ENCODE peak calls at places on chromosome 11, in nine cellular contexts. One of them, this sample, is unnamed.

GRCh38 chr11:120172054-120172881 is 34.4 kb upstream of the TRIM29 start:
- DNase-seq in T-helper 2 cell: peak
- DNase-seq in omental fat pad: peak
- DNase-seq in pancreas: peak
- DNase-seq in AG04450: no peak
- DNase-seq in NCI-H1092: peak
- DNase-seq in renal cortical epithelial cell: peak
- DNase-seq in psoas muscle: peak
- DNase-seq in GM20000: peak
- DNase-seq in this sample: peak

GRCh38 chr11:35623708-35624168 is 5.5 kb downstream of the FJX1 start:
- DNase-seq in T-helper 2 cell: no peak
- DNase-seq in psoas muscle: no peak
- DNase-seq in renal cortical epithelial cell: peak
- DNase-seq in omental fat pad: no peak
- DNase-seq in AG04450: peak
- DNase-seq in GM20000: no peak
- DNase-seq in pancreas: no peak
- DNase-seq in NCI-H1092: no peak
- DNase-seq in this sample: peak

GRCh38 chr11:1930448-1930802 is 10.9 kb downstream of the TNNT3 start:
- DNase-seq in pancreas: no peak
- DNase-seq in omental fat pad: no peak
- DNase-seq in psoas muscle: no peak
- DNase-seq in NCI-H1092: no peak
- DNase-seq in AG04450: no peak
- DNase-seq in GM20000: peak
- DNase-seq in T-helper 2 cell: no peak
- DNase-seq in renal cortical epithelial cell: no peak
- DNase-seq in this sample: no peak

GRCh38 chr11:46050065-46050464 is 71.2 kb downstream of the PHF21A start:
- DNase-seq in omental fat pad: no peak
- DNase-seq in renal cortical epithelial cell: peak
- DNase-seq in NCI-H1092: no peak
- DNase-seq in pancreas: no peak
- DNase-seq in GM20000: no peak
- DNase-seq in AG04450: peak
- DNase-seq in T-helper 2 cell: no peak
- DNase-seq in psoas muscle: peak
- DNase-seq in this sample: peak

GRCh38 chr11:12815150-12815523 is 140.9 kb downstream of the TEAD1 start:
- DNase-seq in GM20000: no peak
- DNase-seq in NCI-H1092: no peak
- DNase-seq in pancreas: no peak
- DNase-seq in T-helper 2 cell: no peak
- DNase-seq in psoas muscle: no peak
- DNase-seq in renal cortical epithelial cell: no peak
- DNase-seq in omental fat pad: no peak
- DNase-seq in AG04450: no peak
- DNase-seq in this sample: no peak

GRCh38 chr11:76805206-76805913 is 22.2 kb downstream of the TSKU start:
- DNase-seq in GM20000: no peak
- DNase-seq in renal cortical epithelial cell: no peak
- DNase-seq in AG04450: no peak
- DNase-seq in psoas muscle: no peak
- DNase-seq in NCI-H1092: no peak
- DNase-seq in T-helper 2 cell: no peak
- DNase-seq in pancreas: no peak
- DNase-seq in omental fat pad: no peak
- DNase-seq in this sample: no peak

GRCh38 chr11:64226507-64227051 is 505 bp downstream of the NUDT22 start:
- DNase-seq in GM20000: peak
- DNase-seq in renal cortical epithelial cell: no peak
- DNase-seq in omental fat pad: no peak
- DNase-seq in NCI-H1092: peak
- DNase-seq in T-helper 2 cell: peak
- DNase-seq in pancreas: peak
- DNase-seq in AG04450: no peak
- DNase-seq in psoas muscle: peak
- DNase-seq in this sample: no peak

GRCh38 chr11:73201888-73202810 is 15.9 kb upstream of the P2RY2 start:
- DNase-seq in GM20000: no peak
- DNase-seq in AG04450: no peak
- DNase-seq in renal cortical epithelial cell: no peak
- DNase-seq in psoas muscle: no peak
- DNase-seq in T-helper 2 cell: no peak
- DNase-seq in omental fat pad: no peak
- DNase-seq in pancreas: no peak
- DNase-seq in NCI-H1092: no peak
- DNase-seq in this sample: no peak

GRCh38 chr11:122709042-122709760 is 53.7 kb downstream of the UBASH3B start:
- DNase-seq in omental fat pad: no peak
- DNase-seq in AG04450: no peak
- DNase-seq in pancreas: no peak
- DNase-seq in renal cortical epithelial cell: peak
- DNase-seq in NCI-H1092: no peak
- DNase-seq in psoas muscle: no peak
- DNase-seq in T-helper 2 cell: no peak
- DNase-seq in GM20000: no peak
- DNase-seq in this sample: peak

GRCh38 chr11:67504023-67504949 is 877 bp downstream of the PITPNM1 start:
- DNase-seq in AG04450: no peak
- DNase-seq in renal cortical epithelial cell: no peak
- DNase-seq in GM20000: peak
- DNase-seq in omental fat pad: no peak
- DNase-seq in T-helper 2 cell: peak
- DNase-seq in pancreas: peak
- DNase-seq in NCI-H1092: no peak
- DNase-seq in psoas muscle: no peak
- DNase-seq in this sample: no peak

GRCh38 chr11:67032830-67033555 is 10.1 kb downstream of the SYT12 start:
- DNase-seq in AG04450: peak
- DNase-seq in T-helper 2 cell: no peak
- DNase-seq in GM20000: no peak
- DNase-seq in omental fat pad: peak
- DNase-seq in renal cortical epithelial cell: peak
- DNase-seq in pancreas: no peak
- DNase-seq in NCI-H1092: no peak
- DNase-seq in psoas muscle: peak
- DNase-seq in this sample: peak

GRCh38 chr11:77778549-77778948 is 42.0 kb downstream of the RSF1 start:
- DNase-seq in pancreas: no peak
- DNase-seq in GM20000: no peak
- DNase-seq in AG04450: no peak
- DNase-seq in renal cortical epithelial cell: no peak
- DNase-seq in T-helper 2 cell: no peak
- DNase-seq in psoas muscle: no peak
- DNase-seq in NCI-H1092: no peak
- DNase-seq in omental fat pad: no peak
- DNase-seq in this sample: no peak

GRCh38 chr11:129190087-129190486 is 2.0 kb downstream of the ARHGAP32 start:
- DNase-seq in psoas muscle: no peak
- DNase-seq in NCI-H1092: no peak
- DNase-seq in GM20000: no peak
- DNase-seq in pancreas: no peak
- DNase-seq in AG04450: no peak
- DNase-seq in T-helper 2 cell: peak
- DNase-seq in omental fat pad: no peak
- DNase-seq in renal cortical epithelial cell: peak
- DNase-seq in this sample: peak

GRCh38 chr11:110125632-110126031 is 32.4 kb downstream of the ZC3H12C start:
- DNase-seq in T-helper 2 cell: no peak
- DNase-seq in AG04450: no peak
- DNase-seq in renal cortical epithelial cell: peak
- DNase-seq in NCI-H1092: no peak
- DNase-seq in GM20000: no peak
- DNase-seq in pancreas: no peak
- DNase-seq in psoas muscle: no peak
- DNase-seq in omental fat pad: no peak
- DNase-seq in this sample: peak

GRCh38 chr11:18524248-18524647 is 2.5 kb downstream of the TSG101 start:
- DNase-seq in NCI-H1092: no peak
- DNase-seq in renal cortical epithelial cell: no peak
- DNase-seq in psoas muscle: no peak
- DNase-seq in omental fat pad: no peak
- DNase-seq in T-helper 2 cell: no peak
- DNase-seq in GM20000: no peak
- DNase-seq in pancreas: no peak
- DNase-seq in AG04450: no peak
- DNase-seq in this sample: no peak

GRCh38 chr11:33857924-33858323 is 34.0 kb downstream of the LMO2 start:
- DNase-seq in pancreas: peak
- DNase-seq in renal cortical epithelial cell: peak
- DNase-seq in omental fat pad: peak
- DNase-seq in NCI-H1092: peak
- DNase-seq in GM20000: peak
- DNase-seq in psoas muscle: peak
- DNase-seq in AG04450: peak
- DNase-seq in T-helper 2 cell: peak
- DNase-seq in this sample: no peak

GRCh38 chr11:34264266-34265110 is 93.3 kb downstream of the ABTB2 start:
- DNase-seq in T-helper 2 cell: no peak
- DNase-seq in psoas muscle: no peak
- DNase-seq in pancreas: no peak
- DNase-seq in NCI-H1092: no peak
- DNase-seq in AG04450: no peak
- DNase-seq in omental fat pad: no peak
- DNase-seq in GM20000: no peak
- DNase-seq in renal cortical epithelial cell: no peak
- DNase-seq in this sample: no peak

GRCh38 chr11:83816572-83817187 is 530.5 kb upstream of the CCDC90B start:
- DNase-seq in pancreas: no peak
- DNase-seq in GM20000: peak
- DNase-seq in psoas muscle: no peak
- DNase-seq in omental fat pad: no peak
- DNase-seq in renal cortical epithelial cell: peak
- DNase-seq in T-helper 2 cell: no peak
- DNase-seq in NCI-H1092: no peak
- DNase-seq in AG04450: no peak
- DNase-seq in this sample: no peak

GRCh38 chr11:1223346-1224108 is 661 bp downstream of the MUC5B start:
- DNase-seq in pancreas: peak
- DNase-seq in T-helper 2 cell: no peak
- DNase-seq in omental fat pad: no peak
- DNase-seq in NCI-H1092: no peak
- DNase-seq in AG04450: no peak
- DNase-seq in GM20000: peak
- DNase-seq in psoas muscle: peak
- DNase-seq in renal cortical epithelial cell: no peak
- DNase-seq in this sample: no peak

GRCh38 chr11:68181719-68182451 is 31.2 kb downstream of the KMT5B start:
- DNase-seq in omental fat pad: no peak
- DNase-seq in GM20000: no peak
- DNase-seq in psoas muscle: no peak
- DNase-seq in NCI-H1092: no peak
- DNase-seq in renal cortical epithelial cell: no peak
- DNase-seq in AG04450: peak
- DNase-seq in pancreas: no peak
- DNase-seq in T-helper 2 cell: no peak
- DNase-seq in this sample: no peak

GRCh38 chr11:77819921-77820564 is 479 bp downstream of the RSF1 start:
- DNase-seq in T-helper 2 cell: no peak
- DNase-seq in pancreas: peak
- DNase-seq in GM20000: peak
- DNase-seq in renal cortical epithelial cell: peak
- DNase-seq in NCI-H1092: peak
- DNase-seq in psoas muscle: peak
- DNase-seq in AG04450: no peak
- DNase-seq in omental fat pad: no peak
- DNase-seq in this sample: no peak

GRCh38 chr11:2699185-2699530 is 636 bp downstream of the KCNQ1OT1 start:
- DNase-seq in renal cortical epithelial cell: no peak
- DNase-seq in T-helper 2 cell: no peak
- DNase-seq in pancreas: peak
- DNase-seq in omental fat pad: no peak
- DNase-seq in GM20000: no peak
- DNase-seq in AG04450: no peak
- DNase-seq in NCI-H1092: no peak
- DNase-seq in psoas muscle: no peak
- DNase-seq in this sample: no peak

GRCh38 chr11:58597749-58598148 is 18.9 kb downstream of the ZFP91 start:
- DNase-seq in AG04450: no peak
- DNase-seq in T-helper 2 cell: no peak
- DNase-seq in omental fat pad: no peak
- DNase-seq in NCI-H1092: no peak
- DNase-seq in renal cortical epithelial cell: no peak
- DNase-seq in pancreas: no peak
- DNase-seq in psoas muscle: no peak
- DNase-seq in GM20000: no peak
- DNase-seq in this sample: no peak

This sample was measured in foreskin keratinocyte.